ENCODE peak calls at places on chromosomes 12 and 14, in six cellular contexts. L, C, M, G, W and S are unnamed samples.

GRCh38 chr12:78612224-78612623 is 252.3 kb upstream of the SYT1 start:
- DNase-seq in M (no peak), G (no peak), C (no peak), L (no peak), W (no peak), S (no peak)

GRCh38 chr12:132672678-132673077 is 14.5 kb downstream of the POLE start:
- DNase-seq in C (no peak), M (no peak), G (no peak), W (no peak), L (no peak), S (no peak)

GRCh38 chr14:94598816-94599655 is 13.2 kb upstream of the SERPINA3 start:
- DNase-seq in G (no peak), W (no peak), L (no peak), C (peak), M (no peak), S (no peak)

GRCh38 chr14:34214961-34215360 is 247.1 kb downstream of the SPTSSA start:
- DNase-seq in L (no peak), G (no peak), C (no peak), M (no peak), W (no peak), S (no peak)

GRCh38 chr12:3333991-3334391 is 157.0 kb upstream of the PRMT8 start:
- DNase-seq in L (no peak), G (no peak), W (no peak), M (no peak), C (no peak), S (no peak)

GRCh38 chr14:101118746-101119610 is 215.5 kb upstream of the RTL1 start:
- DNase-seq in M (no peak), C (no peak), L (no peak), G (no peak), W (no peak), S (no peak)

GRCh38 chr12:111269688-111270087 is 99.2 kb downstream of the PHETA1 start:
- DNase-seq in W (no peak), M (no peak), G (no peak), L (no peak), C (no peak), S (no peak)

GRCh38 chr12:91381309-91381804 is 198.7 kb upstream of the DCN start:
- DNase-seq in L (no peak), W (peak), G (peak), C (no peak), M (peak), S (no peak)

GRCh38 chr12:75984577-75985182 is 46.9 kb downstream of the PHLDA1 start:
- DNase-seq in L (no peak), G (no peak), W (no peak), C (no peak), M (no peak), S (no peak)

GRCh38 chr12:75990189-75990912 is 41.2 kb downstream of the PHLDA1 start:
- DNase-seq in W (no peak), L (no peak), M (no peak), C (peak), G (no peak), S (no peak)

GRCh38 chr12:75985566-75985965 is 46.0 kb downstream of the PHLDA1 start:
- DNase-seq in C (no peak), L (no peak), M (no peak), G (no peak), W (no peak), S (no peak)

GRCh38 chr12:75982974-75983660 is 48.5 kb downstream of the PHLDA1 start:
- DNase-seq in C (no peak), M (no peak), G (no peak), L (no peak), W (no peak), S (no peak)

GRCh38 chr12:75986001-75986739 is 45.4 kb downstream of the PHLDA1 start:
- DNase-seq in C (peak), L (no peak), G (no peak), W (no peak), M (no peak), S (no peak)
- TF ChIP-seq POLR2A in C (no peak), L (no peak), G (no peak), W (no peak), M (no peak), S (no peak)

DNA sequence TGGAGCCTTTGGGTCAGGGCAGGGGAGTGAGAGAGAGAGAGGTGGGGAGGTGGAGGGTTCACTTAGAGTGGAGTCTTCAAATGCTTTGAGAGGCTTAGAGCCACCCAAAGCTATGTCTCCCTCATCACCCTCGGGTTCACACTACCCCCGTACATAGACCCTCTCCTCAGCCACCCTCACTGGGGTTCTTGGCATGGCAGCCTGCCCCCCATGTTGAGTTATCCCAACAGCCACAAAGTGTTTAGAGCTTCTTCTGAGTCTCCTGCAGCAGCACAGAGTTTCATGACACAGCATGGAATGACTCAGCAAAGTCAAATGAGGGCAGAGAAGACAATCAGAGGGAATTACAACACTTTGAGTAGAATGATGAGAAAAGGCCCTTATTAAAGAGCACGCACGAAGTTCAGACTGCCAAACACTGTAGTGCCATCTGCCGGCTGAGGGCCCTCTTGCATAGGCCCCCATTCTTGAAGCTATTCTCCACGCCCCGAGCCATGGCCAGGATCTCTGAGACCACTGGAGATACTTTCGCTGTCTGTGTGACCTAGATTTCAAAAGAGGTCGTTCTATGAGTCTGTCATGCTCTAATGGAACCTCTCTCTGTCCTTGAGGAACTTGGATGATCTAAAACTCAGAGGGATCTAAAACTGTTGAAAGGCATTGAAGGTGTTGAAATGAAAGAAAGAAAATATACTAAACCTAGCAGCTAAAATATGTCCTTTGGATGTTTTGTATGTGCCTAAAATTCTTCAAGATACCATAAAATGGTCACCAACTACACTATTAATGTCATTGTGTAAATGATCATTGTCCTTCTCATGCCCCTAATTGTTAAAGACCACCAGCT is 221.9 kb downstream of the PELI2 start:
- DNase-seq in L (peak), W (no peak), G (peak), M (no peak), C (peak), S (no peak)
- TF ChIP-seq POLR2AphosphoS5 in L (no peak), W (no peak), G (no peak), M (no peak), C (no peak), S (no peak)

GRCh38 chr12:53591301-53592206 is 34.6 kb downstream of the ATF7 start:
- DNase-seq in C (peak), G (no peak), L (no peak), M (no peak), W (no peak), S (no peak)
- TF ChIP-seq TAF1 in C (no peak), G (no peak), L (no peak), M (no peak), W (no peak), S (no peak)

DNA sequence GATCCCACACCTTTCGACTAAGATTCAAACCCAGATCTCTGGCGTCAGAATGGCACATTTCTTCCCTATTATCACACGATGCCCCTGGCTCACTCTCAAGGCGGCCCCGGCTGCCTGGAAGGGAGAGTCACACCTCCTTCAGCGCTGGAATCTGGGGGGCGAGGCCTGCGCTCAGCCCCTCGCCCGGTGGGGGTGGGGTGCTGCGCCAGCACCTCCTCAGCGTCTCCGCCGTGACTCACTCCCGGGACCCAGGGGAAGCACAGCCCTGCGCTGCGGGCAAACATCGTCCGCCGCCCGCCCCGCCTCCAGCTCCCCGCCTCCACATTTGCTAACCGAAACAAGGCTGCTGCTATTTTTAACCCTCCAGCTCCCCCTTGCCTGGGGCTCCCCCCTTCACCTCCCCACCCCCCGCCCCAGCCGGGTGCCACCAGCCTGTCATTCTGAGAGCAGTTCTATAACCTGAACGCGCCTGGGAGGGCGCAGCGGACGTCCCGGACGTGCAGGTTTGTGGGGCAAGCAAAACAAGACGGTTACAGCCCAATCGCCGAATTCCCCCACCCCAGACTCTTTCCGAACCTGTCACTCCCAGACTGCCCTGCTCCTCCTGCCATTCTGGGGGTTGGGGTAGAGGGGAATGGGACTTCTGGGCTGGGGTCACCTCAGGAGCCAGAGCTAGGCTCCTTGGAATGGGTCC is 6.8 kb downstream of the HDAC7 start:
- DNase-seq in C (peak), G (peak), W (peak), L (peak), M (peak), S (peak)
- TF ChIP-seq POLR2A in C (no peak), G (peak), W (peak), L (peak), M (no peak), S (peak)